ENCODE peak calls at places on chromosomes 4 and X, in six cellular contexts. R, M, K, O, D and V are unnamed samples.

GRCh38 chrX:3807906-3808305 is 94.5 kb upstream of the PRKX start:
- DNase-seq in R (no peak), M (no peak), K (no peak), O (no peak), D (no peak), V (no peak)

GRCh38 chrX:29948653-29949052 is 266.7 kb upstream of the MAGEB2 start:
- DNase-seq in R (no peak), M (peak), K (no peak), O (peak), D (no peak), V (no peak)

GRCh38 chrX:65420154-65420553 is 114.4 kb downstream of the LAS1L start:
- DNase-seq in R (no peak), M (no peak), K (no peak), O (no peak), D (no peak), V (no peak)

GRCh38 chrX:38882894-38883620 is 81.8 kb downstream of the MID1IP1 start:
- DNase-seq in R (no peak), M (peak), K (no peak), O (peak), D (no peak), V (peak)

GRCh38 chr4:26127851-26128337 is 192.9 kb upstream of the RBPJ start:
- DNase-seq in R (no peak), M (no peak), K (no peak), O (no peak), D (no peak), V (peak)

GRCh38 chrX:24859211-24859841 is 156.4 kb downstream of the ARX start:
- DNase-seq in R (no peak), M (no peak), K (no peak), O (no peak), D (no peak), V (no peak)

GRCh38 chrX:74420194-74421035 is 878 bp upstream of the SLC16A2 start:
- DNase-seq in R (peak), M (peak), K (no peak), O (peak), D (no peak), V (peak)

GRCh38 chrX:132741706-132742105 is 216.7 kb downstream of the HS6ST2 start:
- DNase-seq in R (no peak), M (no peak), K (no peak), O (no peak), D (no peak), V (peak)

GRCh38 chr4:116930329-116930728 is 155.0 kb downstream of the TRAM1L1 start:
- DNase-seq in R (no peak), M (no peak), K (no peak), O (no peak), D (no peak), V (no peak)

GRCh38 chr4:7324651-7325121 is 110.0 kb downstream of the PSAPL1 start:
- DNase-seq in R (no peak), M (no peak), K (no peak), O (no peak), D (no peak), V (no peak)

GRCh38 chr4:80730158-80730557 is 300.4 kb upstream of the BMP3 start:
- DNase-seq in R (no peak), M (no peak), K (no peak), O (no peak), D (no peak), V (no peak)

GRCh38 chr4:78878031-78878430 is 61.2 kb downstream of the PAQR3 start:
- DNase-seq in R (no peak), M (no peak), K (no peak), O (no peak), D (no peak), V (no peak)

GRCh38 chr4:65175585-65175984 is 494.7 kb downstream of the EPHA5 start:
- DNase-seq in R (no peak), M (no peak), K (no peak), O (no peak), D (no peak), V (no peak)

GRCh38 chrX:153662266-153662665 is 11.3 kb downstream of the PNCK start:
- DNase-seq in R (no peak), M (peak), K (peak), O (peak), D (peak), V (peak)

GRCh38 chr4:30719363-30720020 is 677 bp upstream of the PCDH7 start:
- DNase-seq in R (peak), M (peak), K (no peak), O (peak), D (no peak), V (peak)

GRCh38 chr4:48968814-48969213 is 17.3 kb upstream of the CWH43 start:
- DNase-seq in R (no peak), M (peak), K (no peak), O (peak), D (no peak), V (peak)